ENCODE peak calls at places on chromosomes 6 and 20, in seven cellular contexts. G, D, J, A, K, V and L are unnamed samples.

GRCh38 chr6:94130458-94130857 is 711.1 kb upstream of the EPHA7 start:
- DNase-seq in D (no peak), G (no peak), A (peak), V (no peak), K (no peak), J (no peak), L (no peak)

GRCh38 chr6:25050356-25050755 is 114.6 kb upstream of the RIPOR2 start:
- DNase-seq in J (peak), K (no peak), A (no peak), D (peak), G (no peak), V (no peak), L (no peak)

GRCh38 chr20:10666221-10667076 is 7.3 kb downstream of the JAG1 start:
- DNase-seq in G (no peak), J (no peak), K (no peak), A (no peak), D (no peak), V (no peak), L (no peak)

GRCh38 chr6:55438217-55438616 is 110.9 kb downstream of the GFRAL start:
- DNase-seq in J (no peak), A (no peak), K (no peak), D (no peak), G (no peak), V (no peak), L (no peak)

GRCh38 chr6:29537714-29538403 is 21.7 kb downstream of the UBD start:
- DNase-seq in D (no peak), J (no peak), V (no peak), G (no peak), K (no peak), A (no peak), L (no peak)

GRCh38 chr20:51050636-51051035 is 27.7 kb upstream of the KCNG1 start:
- DNase-seq in D (no peak), G (no peak), A (no peak), J (no peak), V (no peak), K (no peak), L (no peak)

GRCh38 chr6:137001977-137002302 is 42.8 kb downstream of the IL20RA start:
- DNase-seq in D (no peak), G (no peak), J (no peak), A (no peak), V (no peak), K (no peak), L (no peak)

GRCh38 chr6:139753198-139753861 is 378.9 kb upstream of the CITED2 start:
- DNase-seq in J (no peak), K (no peak), V (no peak), D (peak), A (no peak), G (peak), L (no peak)

GRCh38 chr20:43936371-43936770 is 21.7 kb downstream of the TOX2 start:
- DNase-seq in A (no peak), J (no peak), D (peak), K (no peak), G (no peak), V (no peak), L (no peak)

GRCh38 chr6:157428418-157429202 is 47.6 kb downstream of the ZDHHC14 start:
- DNase-seq in V (no peak), K (no peak), A (no peak), G (peak), D (no peak), J (no peak), L (no peak)

DNA sequence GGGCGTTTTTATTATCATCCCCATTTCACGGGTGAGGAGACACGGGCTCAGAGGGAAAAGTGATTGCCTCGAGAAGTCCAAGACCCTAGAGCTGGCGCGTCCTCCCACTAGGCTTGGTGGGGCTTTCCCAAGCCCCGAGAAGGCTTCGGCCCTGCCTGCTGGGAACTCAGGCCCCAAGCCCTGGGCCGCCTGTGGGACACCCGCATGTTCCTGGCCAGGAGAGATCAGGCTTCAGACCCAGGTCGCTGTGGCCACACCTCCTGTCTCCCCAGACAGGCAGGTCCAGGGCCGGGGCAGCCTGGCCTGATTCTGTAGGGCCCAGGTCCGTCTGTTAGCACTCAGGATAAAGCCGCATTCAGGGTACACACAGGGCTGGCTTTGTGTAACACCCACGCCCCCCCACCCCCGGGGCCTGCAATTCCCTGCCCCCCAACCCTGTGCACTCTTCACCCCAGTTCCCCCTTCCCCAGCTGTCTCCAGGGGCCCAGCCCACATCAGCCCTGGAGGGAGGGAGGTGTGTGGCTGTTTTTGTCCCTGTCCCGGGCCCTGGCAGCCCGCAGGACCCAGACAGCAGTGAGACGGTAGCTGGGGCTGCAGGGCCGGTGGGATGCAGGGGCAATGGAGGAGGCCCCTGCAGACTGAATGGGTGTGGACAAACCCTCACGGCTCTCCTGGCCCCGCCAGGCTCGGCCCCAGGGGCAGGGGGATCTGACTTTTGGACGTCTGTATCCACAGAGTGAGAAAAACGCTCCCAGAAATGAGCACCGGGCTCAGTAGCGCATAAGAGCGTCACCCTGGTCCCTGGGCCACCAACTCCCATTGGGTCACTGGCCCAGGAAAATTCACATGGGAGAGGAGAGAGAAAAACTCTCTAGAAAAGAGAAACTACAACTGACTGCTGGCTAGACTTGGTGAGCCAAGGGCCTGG is 42.4 kb upstream of the ZBP1 start:
- DNase-seq in J (no peak), G (no peak), V (peak), K (no peak), A (no peak), D (no peak), L (no peak)
- TF ChIP-seq CTCF in J (no peak), G (no peak), V (no peak), K (no peak), A (no peak), D (no peak), L (no peak)

GRCh38 chr6:109480993-109481480 is 2.0 kb downstream of the ZBTB24 start:
- DNase-seq in D (no peak), V (no peak), J (no peak), K (no peak), A (no peak), G (no peak), L (no peak)
- H3K4me3 ChIP-seq in D (no peak), V (no peak), J (no peak), K (peak), A (no peak), G (no peak), L (no peak)

DNA sequence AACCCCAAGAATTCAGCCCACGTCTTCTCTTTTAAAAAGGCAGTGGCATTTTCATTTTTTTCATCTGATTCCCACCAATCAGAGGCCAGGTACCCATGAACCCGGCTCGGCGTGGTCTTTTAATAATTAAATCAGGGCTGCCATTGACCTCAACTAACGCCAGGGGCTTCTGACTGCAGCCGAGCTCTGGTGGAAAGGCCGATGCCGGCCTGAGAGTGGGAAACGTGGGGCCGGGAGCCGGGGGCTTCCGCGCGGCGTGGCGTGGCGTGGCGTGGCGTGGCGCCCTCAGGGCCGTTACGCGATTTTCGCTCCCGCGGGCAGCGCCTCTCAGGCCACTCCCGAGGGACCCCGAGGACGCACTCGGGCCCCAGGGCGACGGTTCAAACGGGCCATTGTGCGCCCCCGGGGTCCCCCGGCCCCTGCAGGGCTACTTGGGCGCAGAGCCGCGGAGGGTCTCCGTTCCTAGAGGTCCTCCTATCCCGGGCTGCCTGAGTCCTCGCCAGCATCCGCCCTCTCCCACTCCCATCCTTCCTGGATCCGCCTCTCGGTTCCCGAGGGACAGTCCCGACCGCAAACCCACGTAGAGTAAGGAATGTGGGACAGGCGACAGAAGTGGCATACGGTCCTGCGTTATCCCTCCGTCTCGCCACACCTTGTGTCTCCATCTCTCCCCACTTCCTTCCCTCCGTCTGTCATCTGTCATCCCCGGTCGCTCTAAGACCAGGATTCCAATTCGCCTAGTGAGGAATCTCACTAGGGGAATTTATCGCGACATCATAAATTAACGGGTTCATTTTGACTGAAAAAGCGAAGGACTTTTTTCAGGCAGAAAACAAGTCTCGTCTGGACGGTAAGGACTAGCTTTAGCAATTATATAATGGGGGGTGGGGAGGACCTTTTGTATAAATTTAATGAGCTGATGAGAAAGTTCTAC is 876 bp upstream of the TBPL1 start:
- DNase-seq in V (peak), A (peak), K (peak), J (peak), D (peak), G (peak), L (peak)
- TF ChIP-seq CTCF in V (no peak), A (peak), K (no peak), J (no peak), D (peak), G (peak), L (peak)

DNA sequence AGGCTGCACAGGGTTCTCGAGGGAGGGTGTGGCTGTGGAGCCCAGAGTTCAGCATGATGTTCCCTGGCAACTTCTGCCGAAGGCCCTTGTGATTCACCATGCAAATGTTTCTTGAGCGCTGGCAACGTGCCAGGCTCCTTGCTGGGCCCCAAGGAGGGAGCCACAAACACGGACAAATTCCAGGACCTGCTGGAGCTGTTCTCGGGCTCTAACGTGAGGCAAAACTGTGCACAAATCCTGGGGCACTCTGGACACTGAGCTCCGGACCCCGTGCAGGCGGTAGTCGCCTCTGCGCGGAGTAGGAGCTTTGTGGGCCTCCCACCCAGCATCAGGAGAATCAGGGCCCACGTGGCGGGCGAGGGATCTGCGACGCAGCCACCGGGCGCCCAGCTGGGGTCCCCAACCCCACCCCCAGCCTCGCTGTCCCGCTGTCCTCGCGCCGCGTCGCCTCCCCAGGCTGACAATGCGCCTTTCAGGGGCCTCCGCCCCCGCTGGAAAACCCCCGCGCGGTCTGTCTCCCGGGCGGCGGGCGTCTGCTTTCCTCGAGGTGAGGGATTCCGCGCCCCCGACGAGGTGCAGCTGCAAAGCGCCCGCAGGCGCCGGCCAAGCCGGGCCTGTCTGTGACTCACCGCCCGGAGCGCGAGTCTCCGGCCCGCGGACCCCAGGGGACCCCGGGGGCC is 31.7 kb upstream of the SCUBE3 start:
- DNase-seq in A (no peak), J (no peak), K (no peak), D (peak), G (no peak), V (peak), L (peak)
- H3K4me3 ChIP-seq in A (no peak), J (no peak), K (no peak), D (no peak), G (no peak), V (no peak), L (no peak)

GRCh38 chr6:101395345-101395744 is 1.8 kb downstream of the GRIK2 start:
- DNase-seq in G (no peak), D (no peak), V (no peak), J (no peak), K (no peak), A (no peak), L (no peak)
- TF ChIP-seq CTCF in G (no peak), D (no peak), V (no peak), J (peak), K (no peak), A (peak), L (no peak)

DNA sequence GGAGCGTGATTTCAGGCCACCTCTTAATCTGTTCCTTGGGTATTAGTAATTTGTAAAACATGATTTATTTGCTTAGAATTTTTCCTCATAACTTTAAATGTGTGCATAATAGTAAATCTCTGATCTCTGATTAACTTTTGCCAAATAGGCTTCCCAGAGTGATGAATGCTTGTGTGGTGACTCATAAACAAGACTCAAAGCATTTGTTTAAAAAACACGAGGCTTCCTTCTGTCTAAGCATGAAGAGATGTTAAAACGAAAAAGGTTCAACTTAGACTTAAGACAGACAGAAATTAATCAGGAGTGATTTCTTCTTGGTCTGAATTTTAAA is 337.0 kb downstream of the CDH4 start:
- DNase-seq in D (peak), G (no peak), J (no peak), A (no peak), K (no peak), V (no peak), L (no peak)
- H3K4me3 ChIP-seq in D (peak), G (no peak), J (no peak), A (no peak), K (no peak), V (no peak), L (no peak)

DNA sequence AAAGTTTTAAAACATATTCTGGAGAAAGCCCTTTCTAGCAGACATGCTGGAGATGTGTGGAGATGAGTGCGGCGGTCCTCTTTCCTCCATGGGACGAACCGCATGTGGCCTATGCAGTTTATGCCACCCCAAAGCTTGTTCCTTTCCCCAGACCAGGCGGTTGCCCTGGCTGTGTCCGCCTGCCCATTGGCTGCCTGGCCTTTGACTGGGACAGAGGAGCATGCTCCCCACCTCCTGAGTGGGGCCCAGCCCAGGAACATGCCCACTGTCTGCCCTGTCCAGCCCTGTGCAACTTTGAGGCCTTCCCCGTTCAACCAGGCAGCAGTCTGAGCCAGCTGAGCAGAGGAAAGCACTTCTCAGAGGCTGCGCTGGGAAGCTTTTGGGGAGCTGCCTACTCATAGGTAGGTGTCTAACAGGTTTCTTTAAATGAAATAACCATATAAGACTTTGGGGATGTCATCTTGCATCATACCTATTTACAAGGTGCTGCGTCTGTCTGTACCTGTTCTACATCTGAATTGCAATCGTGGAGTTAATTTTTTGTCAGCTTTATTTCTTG is 20.6 kb downstream of the FOXC1 start:
- DNase-seq in K (no peak), D (no peak), J (no peak), G (no peak), V (peak), A (no peak), L (no peak)
- TF ChIP-seq CTCF in K (no peak), D (no peak), J (no peak), G (no peak), V (no peak), A (no peak), L (no peak)

DNA sequence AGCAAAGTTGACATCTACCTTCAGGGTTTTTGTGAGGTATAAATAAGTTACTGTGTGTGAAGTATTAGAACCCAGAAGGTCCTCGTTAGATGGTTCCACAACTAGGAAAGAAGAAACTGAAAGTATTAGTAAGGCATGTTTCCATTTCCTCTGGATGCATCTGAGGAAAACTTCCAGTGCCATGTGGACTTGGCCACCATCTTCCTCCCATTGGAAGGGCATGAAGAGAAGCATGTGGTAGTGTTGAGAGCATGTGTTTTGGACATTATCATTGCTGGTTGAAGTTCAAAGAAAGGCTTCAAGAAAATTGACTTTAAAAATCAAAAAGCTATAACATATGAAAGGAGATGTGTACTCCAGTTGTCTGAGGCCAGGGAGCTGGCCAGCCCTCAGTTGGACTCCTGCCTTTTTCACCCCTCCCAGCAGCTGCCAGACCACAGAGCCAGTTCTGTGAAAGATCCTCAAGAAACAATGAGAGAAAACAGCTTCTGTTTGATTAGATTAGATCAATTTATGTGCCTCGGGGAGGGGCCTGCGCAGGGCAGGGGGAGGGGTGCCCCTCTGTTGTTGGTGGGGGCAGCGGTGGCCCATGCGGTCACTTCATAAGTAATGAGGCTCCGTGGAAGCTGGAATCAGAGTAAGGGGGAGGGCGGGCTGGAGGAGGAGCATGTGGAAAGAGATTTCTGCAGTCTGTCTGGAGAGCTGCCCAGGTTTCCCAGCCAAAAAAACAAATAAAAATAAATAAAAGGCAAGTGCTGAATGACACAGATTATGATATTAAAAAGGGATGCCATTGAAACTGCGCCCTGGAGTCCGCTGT is 154.0 kb downstream of the JARID2 start:
- DNase-seq in V (peak), D (peak), J (no peak), K (no peak), A (peak), G (no peak), L (peak)
- H3K4me3 ChIP-seq in V (peak), D (peak), J (no peak), K (no peak), A (peak), G (no peak), L (peak)

DNA sequence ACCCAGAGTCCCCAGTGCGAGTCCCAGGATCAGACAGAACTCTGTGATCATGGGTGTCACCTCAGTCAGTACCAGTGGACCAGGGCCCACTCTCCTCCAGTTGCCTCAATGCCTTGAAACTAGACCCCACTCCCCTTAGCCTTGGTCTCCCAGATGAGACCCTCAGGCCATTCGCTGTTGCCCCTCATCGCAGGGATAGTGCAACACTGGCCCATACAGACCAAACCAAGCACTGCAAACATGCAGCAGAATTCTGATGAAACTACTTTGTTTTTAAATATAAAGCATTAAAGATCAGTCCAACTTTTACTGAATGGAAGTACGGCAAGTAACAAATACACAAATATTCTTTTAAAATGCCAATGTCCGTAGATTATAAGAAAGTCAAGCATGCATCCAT is 101.2 kb upstream of the NT5E start:
- DNase-seq in D (no peak), V (no peak), K (no peak), A (no peak), J (no peak), G (no peak), L (no peak)
- TF ChIP-seq CTCF in D (no peak), V (no peak), K (no peak), A (no peak), J (no peak), G (peak), L (no peak)

DNA sequence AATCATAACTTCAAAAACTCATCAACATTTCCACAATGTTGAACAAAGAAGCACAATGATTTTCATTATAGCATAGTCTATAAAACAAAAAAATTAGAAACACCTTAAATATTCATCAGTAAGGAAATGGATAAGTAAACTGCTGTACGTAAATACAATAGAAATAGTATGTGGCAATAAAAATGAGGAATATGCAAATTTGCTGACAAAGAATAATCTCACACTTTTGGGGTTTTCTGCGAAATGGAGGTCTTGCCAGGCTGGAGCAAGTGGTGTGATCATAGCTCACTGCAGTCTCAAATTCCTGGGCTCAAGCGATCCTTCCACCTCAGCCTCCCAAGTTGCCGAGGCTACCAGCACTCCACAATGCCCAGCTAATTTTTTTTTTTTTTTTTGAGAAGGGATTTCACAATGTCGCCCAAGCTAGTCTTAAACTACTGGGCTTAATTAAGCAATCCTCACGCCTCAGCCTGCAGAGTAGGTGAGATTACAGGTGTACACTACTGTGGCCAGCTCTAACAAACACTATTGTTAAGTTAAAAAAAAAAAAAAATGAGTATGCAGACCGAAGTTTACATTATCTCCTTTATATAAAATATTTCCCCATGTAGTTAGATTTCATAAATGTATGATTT is 58.8 kb upstream of the SMIM28 start:
- DNase-seq in V (no peak), A (no peak), D (no peak), J (no peak), G (no peak), K (no peak), L (no peak)
- H3K4me3 ChIP-seq in V (no peak), A (no peak), D (no peak), J (no peak), G (no peak), K (no peak), L (no peak)